ENCODE peak calls at places on chromosomes 16 and 17, in ten cellular contexts. M is mucosa of gallbladder; Z is WTC11; S is body of pancreas; Q is small intestine; J is PC-9; P is hypothalamus; A is gastrocnemius medialis; R is stimulated activated CD8-positive, alpha-beta memory T cell treated with anti-CD3 and anti-CD28 coated beads, Interleukin-4, amount 100 ng/mL, for 24 hours; I is H9. H is an unnamed sample.

GRCh38 chr17:41777579-41778188 is 8.8 kb downstream of the JUP start:
- DNase-seq in J (peak), A (peak), I (no peak), S (peak), R (no peak), P (peak), Q (peak), M (peak), Z (no peak), H (peak)

GRCh38 chr17:50589112-50589712 is 28.7 kb downstream of the CACNA1G start:
- DNase-seq in A (no peak), S (no peak), R (no peak), P (no peak), J (no peak), Q (no peak), M (no peak), I (no peak), Z (no peak), H (no peak)

GRCh38 chr17:8826808-8827435 is 27.8 kb upstream of the MFSD6L start:
- DNase-seq in J (no peak), I (no peak), P (no peak), R (no peak), M (peak), Z (no peak), Q (no peak), A (no peak), S (no peak), H (no peak)

GRCh38 chr16:55179858-55180585 is 144.0 kb upstream of the IRX6 start:
- DNase-seq in Q (no peak), Z (no peak), M (no peak), R (no peak), J (no peak), P (no peak), A (no peak), S (no peak), I (no peak), H (no peak)

GRCh38 chr17:6608321-6608720 is 32.2 kb downstream of the KIAA0753 start:
- DNase-seq in P (no peak), A (no peak), S (no peak), Q (no peak), M (no peak), J (peak), R (no peak), I (no peak), Z (no peak), H (no peak)

GRCh38 chr17:80877095-80877828 is 114.4 kb upstream of the CHMP6 start:
- DNase-seq in J (no peak), Z (peak), S (no peak), I (no peak), R (peak), Q (peak), A (no peak), P (no peak), M (no peak), H (no peak)

GRCh38 chr16:47370536-47370935 is 90.3 kb downstream of the ITFG1 start:
- DNase-seq in P (no peak), M (no peak), R (no peak), S (no peak), I (no peak), Z (no peak), A (no peak), J (no peak), Q (no peak), H (no peak)

GRCh38 chr17:75776399-75777242 is 8.0 kb upstream of the UNK start:
- DNase-seq in M (no peak), A (no peak), I (no peak), P (no peak), J (no peak), Z (no peak), R (no peak), S (peak), Q (peak), H (no peak)

GRCh38 chr17:65634533-65634932 is 73.1 kb upstream of the AXIN2 start:
- DNase-seq in Q (peak), A (no peak), R (no peak), S (peak), M (no peak), Z (no peak), P (no peak), J (peak), I (no peak), H (no peak)

GRCh38 chr17:8537734-8538133 is 92.8 kb downstream of the MYH10 start:
- DNase-seq in Z (no peak), S (no peak), J (no peak), A (no peak), R (no peak), Q (no peak), I (no peak), M (no peak), P (no peak), H (no peak)

GRCh38 chr16:1642148-1642547 is 30.0 kb downstream of the CRAMP1 start:
- DNase-seq in S (no peak), R (no peak), M (no peak), J (no peak), I (no peak), Z (no peak), P (peak), Q (no peak), A (peak), H (peak)

GRCh38 chr17:47649972-47650524 is 329 bp downstream of the KPNB1 start:
- DNase-seq in S (no peak), M (no peak), A (peak), Z (no peak), P (peak), Q (no peak), I (no peak), J (peak), R (peak), H (no peak)

GRCh38 chr17:80365001-80365965 is 49.7 kb upstream of the ENDOV start:
- DNase-seq in S (no peak), P (no peak), I (no peak), R (no peak), Z (no peak), A (no peak), Q (no peak), J (no peak), M (no peak), H (no peak)

GRCh38 chr16:55905651-55906050 is 30.5 kb upstream of the CES5A start:
- DNase-seq in I (no peak), R (no peak), J (no peak), Z (no peak), Q (no peak), S (no peak), M (no peak), A (no peak), P (no peak), H (no peak)

GRCh38 chr17:58741121-58741625 is 14.5 kb upstream of the PPM1E start:
- DNase-seq in R (no peak), A (no peak), J (peak), M (no peak), Z (no peak), S (no peak), I (no peak), P (no peak), Q (no peak), H (no peak)

GRCh38 chr17:27423651-27424050 is 32.6 kb upstream of the KSR1 start:
- DNase-seq in S (no peak), Z (no peak), Q (no peak), A (no peak), P (no peak), I (no peak), J (no peak), R (no peak), M (no peak), H (no peak)

GRCh38 chr16:1781254-1781653 is 1.1 kb downstream of the SPSB3 start:
- DNase-seq in P (no peak), Z (no peak), J (no peak), I (no peak), Q (no peak), S (no peak), A (no peak), M (no peak), R (no peak), H (peak)

GRCh38 chr17:46795379-46795952 is 23.0 kb downstream of the WNT3 start:
- DNase-seq in P (no peak), S (no peak), M (no peak), J (peak), I (no peak), Z (no peak), A (no peak), Q (no peak), R (no peak), H (no peak)

GRCh38 chr16:66441586-66442375 is 14.7 kb downstream of the BEAN1 start:
- DNase-seq in J (peak), Q (no peak), A (no peak), M (no peak), I (no peak), R (no peak), P (no peak), S (no peak), Z (no peak), H (no peak)

GRCh38 chr16:3234543-3235541 is at the start of gene ZNF200:
- DNase-seq in R (peak), P (peak), A (peak), Z (peak), Q (peak), S (peak), J (peak), I (peak), M (peak), H (peak)

GRCh38 chr17:57519800-57520199 is 225.3 kb downstream of the CCDC182 start:
- DNase-seq in I (no peak), A (no peak), S (no peak), Q (no peak), Z (no peak), M (no peak), J (no peak), R (no peak), P (no peak), H (no peak)

GRCh38 chr17:2883544-2884203 is 87.4 kb downstream of the RAP1GAP2 start:
- DNase-seq in Z (no peak), I (no peak), Q (peak), S (peak), P (no peak), R (no peak), M (no peak), J (peak), A (no peak), H (no peak)

GRCh38 chr16:48503779-48504178 is 106.2 kb downstream of the N4BP1 start:
- DNase-seq in M (peak), I (no peak), J (no peak), P (no peak), S (peak), Q (no peak), R (no peak), Z (no peak), A (no peak), H (peak)

GRCh38 chr17:7113273-7114071 is 1.1 kb downstream of the ASGR2 start:
- DNase-seq in R (no peak), P (no peak), A (no peak), Q (no peak), S (no peak), I (no peak), J (no peak), M (no peak), Z (no peak), H (no peak)

GRCh38 chr17:2814499-2815341 is 18.5 kb downstream of the RAP1GAP2 start:
- DNase-seq in R (peak), A (no peak), Z (no peak), J (no peak), M (peak), Q (peak), I (peak), P (no peak), S (no peak), H (no peak)

GRCh38 chr17:27522028-27522639 is 65.9 kb downstream of the KSR1 start:
- DNase-seq in R (no peak), S (no peak), P (no peak), Z (no peak), Q (no peak), J (no peak), I (no peak), A (no peak), M (peak), H (no peak)

GRCh38 chr16:53356478-53357207 is 77.6 kb upstream of the RBL2 start:
- DNase-seq in A (no peak), Z (peak), P (no peak), S (no peak), J (no peak), I (no peak), Q (no peak), R (no peak), M (no peak), H (no peak)

GRCh38 chr17:49976828-49977202 is 7.8 kb downstream of the DLX4 start:
- DNase-seq in S (no peak), P (no peak), Z (no peak), A (no peak), I (no peak), J (no peak), M (no peak), R (no peak), Q (no peak), H (no peak)

GRCh38 chr16:749010-749409 is 8.2 kb upstream of the CIAO3 start:
- DNase-seq in R (no peak), S (no peak), Z (no peak), J (peak), P (no peak), M (no peak), Q (no peak), I (no peak), A (no peak), H (no peak)

GRCh38 chr16:85546585-85547447 is 66.3 kb upstream of the GSE1 start:
- DNase-seq in P (no peak), A (no peak), S (no peak), Z (no peak), M (no peak), Q (no peak), J (no peak), I (no peak), R (no peak), H (no peak)

GRCh38 chr16:66551362-66551761 is 1.0 kb upstream of the CKLF start:
- DNase-seq in R (no peak), J (no peak), Q (peak), I (peak), P (no peak), M (no peak), S (no peak), Z (peak), A (no peak), H (peak)

GRCh38 chr17:13557077-13557476 is 44.7 kb downstream of the HS3ST3A1 start:
- DNase-seq in R (no peak), M (no peak), I (no peak), Z (no peak), P (no peak), Q (no peak), S (no peak), J (no peak), A (no peak), H (no peak)